ENCODE peak calls at places on chromosomes 5 and 9, in ten cellular contexts. H is esophagus muscularis mucosa, J is GM23338, V is astrocyte of the spinal cord, C is A549, K is RWPE1, E is dorsolateral prefrontal cortex, S is mammary epithelial cell, Z is neural crest cell, Y is OCI-LY7. M is an unnamed sample.
A peak's percentile ranks its signal among the peaks of the same experiment; 100 is the strongest.

GRCh38 chr5:172688735-172689572 is 47.9 kb downstream of the NEURL1B start:
- DNase-seq in H (no peak), J (no peak), V (no peak), C (no peak), K (peak; percentile 26), E (no peak), S (peak; percentile 9), Z (no peak), Y (peak; percentile 19), M (peak; percentile 65)

GRCh38 chr5:96775050-96775449 is 32.7 kb downstream of the ERAP1 start:
- DNase-seq in H (no peak), J (no peak), V (no peak), C (no peak), K (no peak), E (no peak), S (no peak), Z (no peak), Y (no peak), M (no peak)

GRCh38 chr9:17134396-17134842 is 421 bp upstream of the CNTLN start:
- DNase-seq in H (no peak), J (no peak), V (no peak), C (no peak), K (peak; percentile 30), E (no peak), S (peak; percentile 28), Z (no peak), Y (no peak), M (peak; percentile 73)

GRCh38 chr5:122019936-122020590 is 58.0 kb downstream of the LOX start:
- DNase-seq in H (no peak), J (no peak), V (peak; percentile 18), C (no peak), K (no peak), E (no peak), S (no peak), Z (no peak), Y (no peak), M (no peak)

GRCh38 chr5:143398451-143399237 is 4.8 kb downstream of the NR3C1 start:
- DNase-seq in H (no peak), J (no peak), V (peak; percentile 45), C (no peak), K (no peak), E (no peak), S (peak; percentile 30), Z (no peak), Y (peak; percentile 37), M (peak; percentile 53)

GRCh38 chr5:128446-128845 is 36.5 kb downstream of the PLEKHG4B start:
- DNase-seq in H (peak; percentile 47), J (no peak), V (peak; percentile 26), C (no peak), K (no peak), E (no peak), S (no peak), Z (no peak), Y (no peak), M (no peak)

GRCh38 chr5:2517451-2517850 is 234.0 kb downstream of the IRX2 start:
- DNase-seq in H (no peak), J (no peak), V (no peak), C (no peak), K (no peak), E (no peak), S (no peak), Z (no peak), Y (no peak), M (no peak)

GRCh38 chr5:158812381-158812780 is 287.3 kb downstream of the EBF1 start:
- DNase-seq in H (peak; percentile 72), J (peak; percentile 44), V (no peak), C (no peak), K (no peak), E (no peak), S (no peak), Z (no peak), Y (peak; percentile 99), M (no peak)

GRCh38 chr9:101027246-101027645 is 1.3 kb upstream of the PLPPR1 start:
- DNase-seq in H (no peak), J (no peak), V (no peak), C (no peak), K (no peak), E (no peak), S (no peak), Z (no peak), Y (no peak), M (no peak)

GRCh38 chr9:83680233-83680632 is 27.5 kb downstream of the UBQLN1 start:
- DNase-seq in H (no peak), J (peak; percentile 12), V (no peak), C (no peak), K (no peak), E (no peak), S (no peak), Z (no peak), Y (no peak), M (no peak)

GRCh38 chr5:7245401-7245800 is 150.5 kb upstream of the ADCY2 start:
- DNase-seq in H (no peak), J (no peak), V (no peak), C (no peak), K (no peak), E (no peak), S (no peak), Z (no peak), Y (no peak), M (no peak)

GRCh38 chr9:37034938-37035471 is 937 bp upstream of the PAX5 start:
- DNase-seq in H (no peak), J (peak; percentile 66), V (no peak), C (no peak), K (no peak), E (no peak), S (no peak), Z (no peak), Y (no peak), M (no peak)

GRCh38 chr5:143987264-143987663 is 175.3 kb downstream of the HMHB1 start:
- DNase-seq in H (no peak), J (no peak), V (no peak), C (no peak), K (no peak), E (no peak), S (no peak), Z (no peak), Y (no peak), M (no peak)

GRCh38 chr5:105789246-105789645 is 1881.5 kb downstream of the EFNA5 start:
- DNase-seq in H (no peak), J (no peak), V (no peak), C (no peak), K (no peak), E (no peak), S (no peak), Z (no peak), Y (no peak), M (no peak)

GRCh38 chr5:5146530-5147160 is 6.5 kb downstream of the ADAMTS16 start:
- DNase-seq in H (no peak), J (no peak), V (peak; percentile 32), C (no peak), K (no peak), E (no peak), S (no peak), Z (no peak), Y (no peak), M (peak; percentile 83)

GRCh38 chr9:12884736-12885395 is 110.0 kb downstream of the LURAP1L start:
- DNase-seq in H (no peak), J (peak; percentile 57), V (peak; percentile 79), C (peak; percentile 32), K (peak; percentile 42), E (no peak), S (peak; percentile 77), Z (no peak), Y (no peak), M (peak; percentile 95)

GRCh38 chr9:2857564-2858198 is 13.8 kb upstream of the PUM3 start:
- DNase-seq in H (peak; percentile 86), J (peak; percentile 88), V (peak; percentile 66), C (peak; percentile 71), K (peak; percentile 48), E (peak; percentile 65), S (peak; percentile 54), Z (peak; percentile 80), Y (peak; percentile 75), M (peak; percentile 85)

DNA sequence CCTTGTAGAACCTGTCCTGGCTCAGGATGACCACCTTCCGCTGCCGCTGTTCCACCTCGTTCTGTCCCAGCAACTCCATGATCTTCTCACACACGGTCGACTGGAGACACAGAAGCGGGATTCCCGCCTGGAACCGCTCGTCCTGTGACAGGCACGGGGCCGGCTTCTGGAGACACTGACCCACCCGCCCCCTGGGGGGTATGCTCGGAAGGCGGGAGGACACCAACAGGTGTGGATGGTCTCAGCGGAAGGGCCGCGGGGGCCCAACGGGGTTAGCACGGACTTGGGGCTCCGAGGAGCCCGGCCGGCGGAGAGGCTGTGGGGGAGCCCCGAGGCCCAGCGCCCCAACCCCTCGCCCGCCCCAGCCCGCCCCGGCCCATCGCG is 525 bp downstream of the UCK1 start:
- DNase-seq in H (no peak), J (peak; percentile 52), V (no peak), C (peak; percentile 92), K (peak; percentile 94), E (peak; percentile 26), S (peak; percentile 37), Z (peak; percentile 32), Y (peak; percentile 29), M (peak; percentile 10)
- TF ChIP-seq CTCF in H (peak; percentile 21), J (no peak), V (no peak), C (peak; percentile 11), K (no peak), E (no peak), S (no peak), Z (peak; percentile 33), Y (no peak), M (no peak)

GRCh38 chr5:92330365-92330764 is 947.2 kb upstream of the ARRDC3 start:
- DNase-seq in H (no peak), J (no peak), V (no peak), C (no peak), K (no peak), E (no peak), S (no peak), Z (no peak), Y (no peak), M (no peak)
- TF ChIP-seq CTCF in H (no peak), J (no peak), V (no peak), C (no peak), K (no peak), E (no peak), S (no peak), Z (no peak), Y (no peak), M (no peak)

DNA sequence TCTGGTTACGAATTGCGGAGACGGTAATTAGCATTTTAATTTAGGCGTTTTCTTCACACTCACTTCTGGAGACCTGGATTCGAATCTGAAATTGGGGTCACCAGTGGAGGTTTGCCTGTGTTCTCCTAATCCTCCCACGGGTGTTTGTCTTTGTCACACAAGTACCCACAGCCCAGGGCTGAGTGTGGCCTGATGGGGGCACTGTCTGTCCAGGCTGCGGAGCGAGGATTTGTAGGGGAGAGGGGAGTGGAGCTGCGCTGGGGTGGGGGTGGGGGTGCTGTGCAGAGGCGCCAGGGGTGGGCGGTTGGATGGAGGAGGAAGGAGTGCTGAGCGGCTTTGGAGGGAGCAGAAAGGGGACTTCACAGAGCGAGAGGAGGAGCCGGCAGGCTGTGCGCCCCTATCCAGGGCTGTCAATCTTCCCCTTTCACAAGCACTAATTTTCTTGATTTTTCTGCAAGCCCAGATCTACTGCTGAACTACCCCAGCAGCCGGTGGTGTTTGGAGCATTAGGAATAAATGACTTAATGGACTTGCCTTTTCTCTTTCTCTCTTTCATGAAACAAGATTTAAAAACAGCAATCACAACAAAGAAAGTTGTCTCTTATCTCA is 53.1 kb downstream of the TSPAN17 start:
- DNase-seq in H (no peak), J (peak; percentile 70), V (no peak), C (peak; percentile 34), K (no peak), E (peak; percentile 64), S (no peak), Z (peak; percentile 16), Y (peak; percentile 7), M (no peak)
- TF ChIP-seq CTCF in H (no peak), J (peak; percentile 86), V (peak; percentile 43), C (peak; percentile 51), K (no peak), E (peak; percentile 57), S (peak; percentile 19), Z (peak; percentile 45), Y (peak; percentile 54), M (no peak)

GRCh38 chr5:179281688-179282087 is 63.6 kb downstream of the ADAMTS2 start:
- DNase-seq in H (no peak), J (no peak), V (no peak), C (no peak), K (no peak), E (no peak), S (no peak), Z (no peak), Y (no peak), M (no peak)
- TF ChIP-seq CTCF in H (no peak), J (no peak), V (no peak), C (no peak), K (no peak), E (no peak), S (no peak), Z (no peak), Y (no peak), M (no peak)

M was measured in fibroblast of the aortic adventitia.